ENCODE peak calls at places on chromosomes 16 and 17, in ten cellular contexts. U, Y, F, H, P, Z, D, S, Q and W are unnamed samples.

GRCh38 chr17:797236-797635 is 15.1 kb downstream of the MRM3 start:
- DNase-seq in U (no peak), Y (no peak), F (no peak), H (no peak), P (no peak), Z (no peak), D (no peak), S (peak; percentile 34), Q (no peak), W (no peak)

GRCh38 chr16:10107081-10107480 is 75.1 kb downstream of the GRIN2A start:
- DNase-seq in U (no peak), Y (no peak), F (no peak), H (no peak), P (no peak), Z (no peak), D (no peak), S (no peak), Q (no peak), W (no peak)

GRCh38 chr17:39231091-39231561 is 5.4 kb upstream of the STAC2 start:
- DNase-seq in U (no peak), Y (no peak), F (no peak), H (no peak), P (no peak), Z (peak; percentile 46), D (no peak), S (peak; percentile 46), Q (no peak), W (no peak)

GRCh38 chr16:17470002-17470870 is 524 bp downstream of the XYLT1 start:
- DNase-seq in U (no peak), Y (peak; percentile 65), F (no peak), H (no peak), P (peak; percentile 31), Z (peak; percentile 40), D (no peak), S (peak; percentile 66), Q (peak; percentile 4), W (no peak)

GRCh38 chr17:61586031-61586566 is 4.9 kb downstream of the NACA2 start:
- DNase-seq in U (no peak), Y (no peak), F (no peak), H (no peak), P (no peak), Z (no peak), D (no peak), S (no peak), Q (no peak), W (no peak)

GRCh38 chr17:29747660-29748059 is 124.9 kb upstream of the CORO6 start:
- DNase-seq in U (no peak), Y (no peak), F (no peak), H (no peak), P (no peak), Z (no peak), D (no peak), S (no peak), Q (no peak), W (no peak)

GRCh38 chr17:55254375-55254774 is 10.4 kb upstream of the HLF start:
- DNase-seq in U (no peak), Y (no peak), F (no peak), H (no peak), P (no peak), Z (no peak), D (no peak), S (no peak), Q (no peak), W (no peak)

GRCh38 chr16:85916141-85916890 is 17.4 kb downstream of the IRF8 start:
- DNase-seq in U (peak; percentile 18), Y (no peak), F (peak; percentile 92), H (peak; percentile 66), P (peak; percentile 75), Z (no peak), D (no peak), S (peak; percentile 69), Q (peak; percentile 10), W (no peak)

GRCh38 chr17:82399601-82400101 is 18.5 kb upstream of the HEXD start:
- DNase-seq in U (no peak), Y (no peak), F (no peak), H (no peak), P (no peak), Z (no peak), D (no peak), S (no peak), Q (no peak), W (no peak)

GRCh38 chr16:23836404-23837291 is 865 bp downstream of the PRKCB start:
- DNase-seq in U (no peak), Y (no peak), F (peak; percentile 48), H (no peak), P (no peak), Z (no peak), D (no peak), S (peak; percentile 74), Q (no peak), W (peak; percentile 65)

GRCh38 chr17:20151174-20151573 is 142.0 kb downstream of the SPECC1 start:
- DNase-seq in U (no peak), Y (no peak), F (no peak), H (no peak), P (no peak), Z (no peak), D (no peak), S (no peak), Q (no peak), W (no peak)

GRCh38 chr17:8360260-8360659 is 16.2 kb downstream of the KRABD2 start:
- DNase-seq in U (no peak), Y (no peak), F (no peak), H (no peak), P (no peak), Z (no peak), D (no peak), S (no peak), Q (no peak), W (no peak)

GRCh38 chr17:21677911-21678310 is 14.4 kb upstream of the KCNJ18 start:
- DNase-seq in U (no peak), Y (no peak), F (no peak), H (no peak), P (no peak), Z (no peak), D (no peak), S (no peak), Q (no peak), W (peak; percentile 47)

GRCh38 chr16:85718682-85719081 is 29.9 kb upstream of the GINS2 start:
- DNase-seq in U (no peak), Y (no peak), F (peak; percentile 34), H (no peak), P (no peak), Z (no peak), D (no peak), S (no peak), Q (no peak), W (no peak)

GRCh38 chr16:75952124-75952523 is 225.8 kb upstream of the CPHXL start:
- DNase-seq in U (no peak), Y (no peak), F (no peak), H (no peak), P (no peak), Z (no peak), D (no peak), S (no peak), Q (no peak), W (no peak)

GRCh38 chr16:2278956-2279800 is 11.3 kb upstream of the RNPS1 start:
- DNase-seq in U (no peak), Y (no peak), F (no peak), H (no peak), P (no peak), Z (no peak), D (no peak), S (peak; percentile 54), Q (no peak), W (no peak)

GRCh38 chr16:29147710-29148425 is 163.0 kb downstream of the LAT start:
- DNase-seq in U (no peak), Y (peak; percentile 37), F (no peak), H (no peak), P (no peak), Z (no peak), D (no peak), S (peak; percentile 55), Q (no peak), W (no peak)

GRCh38 chr17:12727881-12728280 is 61.4 kb upstream of the ARHGAP44 start:
- DNase-seq in U (peak; percentile 51), Y (no peak), F (no peak), H (no peak), P (no peak), Z (no peak), D (no peak), S (no peak), Q (no peak), W (no peak)

GRCh38 chr16:27315333-27316037 is 1.7 kb downstream of the IL4R start:
- DNase-seq in U (peak; percentile 63), Y (no peak), F (peak; percentile 56), H (peak; percentile 64), P (no peak), Z (peak; percentile 84), D (no peak), S (peak; percentile 68), Q (peak; percentile 96), W (peak; percentile 85)

DNA sequence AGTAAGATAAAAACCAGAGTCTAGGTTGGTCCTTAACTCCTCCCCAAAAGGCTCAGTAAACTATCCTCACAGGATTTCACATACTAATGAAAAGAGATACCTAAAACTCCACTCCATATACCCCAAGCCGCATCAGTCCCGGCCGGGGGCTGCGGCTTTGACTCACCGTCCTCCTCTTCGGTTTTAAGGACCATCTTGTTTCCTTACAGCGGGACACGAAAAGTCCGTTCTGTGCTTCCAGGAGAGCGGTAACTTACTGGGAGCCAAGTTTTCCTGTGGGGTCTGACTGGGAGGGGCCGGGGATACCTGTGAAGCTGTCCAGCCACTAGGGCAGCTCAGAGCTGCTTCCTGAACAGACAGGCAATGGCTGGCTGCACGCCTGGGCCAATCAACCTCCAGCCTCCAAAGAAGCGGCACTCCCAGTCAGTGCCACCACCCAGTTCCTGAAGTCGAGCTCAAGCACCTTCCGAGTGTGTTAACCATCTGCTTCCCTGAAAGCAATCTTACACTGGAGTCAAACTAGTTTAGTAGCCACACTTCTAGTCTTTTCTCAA is 45.5 kb downstream of the CYTH1 start:
- DNase-seq in U (no peak), Y (no peak), F (peak; percentile 94), H (peak; percentile 79), P (peak; percentile 90), Z (peak; percentile 78), D (no peak), S (peak; percentile 87), Q (peak; percentile 93), W (peak; percentile 80)
- H3K4me3 ChIP-seq in U (no peak overlapping the region), Y (peak overlapping the region; percentile 3), F (peak overlapping the region; percentile 47), H (peak overlapping the region; percentile 30), P (peak overlapping the region; percentile 24), Z (peak overlapping the region; percentile 53), D (no peak overlapping the region), S (peak overlapping the region; percentile 64), Q (peak overlapping the region; percentile 56), W (peak overlapping the region; percentile 37)

GRCh38 chr17:79428988-79429387 is 181.9 kb downstream of the RBFOX3 start:
- DNase-seq in U (no peak), Y (no peak), F (no peak), H (no peak), P (no peak), Z (no peak), D (no peak), S (no peak), Q (no peak), W (no peak)
- H3K27me3 ChIP-seq in U (no peaks in the 10 kb centered on the region), Y (no peaks in the 10 kb centered on the region), F (peaks cover 8% of the 10 kb centered on the region), H (no peaks in the 10 kb centered on the region), P (no peaks in the 10 kb centered on the region), Z (no peaks in the 10 kb centered on the region), D (no peaks in the 10 kb centered on the region), S (peaks cover 36% of the 10 kb centered on the region), Q (no peaks in the 10 kb centered on the region), W (peaks cover under 1% of the 10 kb centered on the region)

GRCh38 chr16:68590201-68590994 is 51.3 kb downstream of the ZFP90 start:
- DNase-seq in U (peak; percentile 63), Y (peak; percentile 89), F (peak; percentile 74), H (no peak), P (peak; percentile 54), Z (no peak), D (no peak), S (peak; percentile 70), Q (peak; percentile 69), W (no peak)
- TF ChIP-seq CTCF in U (peak; percentile 59), Y (peak; percentile 87), F (no peak), H (peak; percentile 44), P (peak; percentile 68), Z (no peak), D (peak; percentile 95), S (no peak), Q (peak; percentile 87), W (no peak)

GRCh38 chr17:7249830-7250229 is 1.7 kb downstream of the CTDNEP1 start:
- DNase-seq in U (no peak), Y (no peak), F (no peak), H (no peak), P (no peak), Z (no peak), D (no peak), S (no peak), Q (no peak), W (no peak)
- H3K4me3 ChIP-seq in U (peak overlapping the region; percentile 93), Y (no peak overlapping the region), F (peak overlapping the region; percentile 98), H (peak overlapping the region; percentile 65), P (peak overlapping the region; percentile 86), Z (peak overlapping the region; percentile 98), D (peak overlapping the region; percentile 78), S (peak overlapping the region; percentile 98), Q (peak overlapping the region; percentile 89), W (peak overlapping the region; percentile 79)